ENCODE peak calls at places on chromosomes 6 and 20, in five cellular contexts. One of them, this sample, is unnamed.

GRCh38 chr6:28906674-28907073 is 17.1 kb downstream of the TRIM27 start:
- DNase-seq in K562: no peak
- DNase-seq in retinal pigment epithelial cell: no peak
- DNase-seq in fibroblast of lung: no peak
- DNase-seq in ovary: no peak
- DNase-seq in this sample: no peak

GRCh38 chr6:35260642-35261570 is 1.4 kb downstream of the ZNF76 start:
- DNase-seq in K562: no peak
- DNase-seq in retinal pigment epithelial cell: no peak
- DNase-seq in fibroblast of lung: no peak
- DNase-seq in ovary: no peak
- DNase-seq in this sample: no peak

GRCh38 chr6:34465551-34466241 is at the start of gene PACSIN1:
- DNase-seq in K562: peak
- DNase-seq in retinal pigment epithelial cell: no peak
- DNase-seq in fibroblast of lung: peak
- DNase-seq in ovary: no peak
- DNase-seq in this sample: no peak

GRCh38 chr6:122438975-122439374 is 32.6 kb downstream of the SERINC1 start:
- DNase-seq in K562: peak
- DNase-seq in retinal pigment epithelial cell: no peak
- DNase-seq in fibroblast of lung: no peak
- DNase-seq in ovary: no peak
- DNase-seq in this sample: no peak

GRCh38 chr20:63427724-63428330 is 44.6 kb downstream of the KCNQ2 start:
- DNase-seq in K562: no peak
- DNase-seq in retinal pigment epithelial cell: no peak
- DNase-seq in fibroblast of lung: no peak
- DNase-seq in ovary: no peak
- DNase-seq in this sample: no peak

GRCh38 chr20:42901689-42902518 is 287.8 kb downstream of the PTPRT start:
- DNase-seq in K562: no peak
- DNase-seq in retinal pigment epithelial cell: no peak
- DNase-seq in fibroblast of lung: no peak
- DNase-seq in ovary: no peak
- DNase-seq in this sample: no peak

GRCh38 chr6:133130863-133131262 is 110.3 kb upstream of the EYA4 start:
- DNase-seq in K562: no peak
- DNase-seq in retinal pigment epithelial cell: peak
- DNase-seq in fibroblast of lung: peak
- DNase-seq in ovary: no peak
- DNase-seq in this sample: peak

GRCh38 chr6:56806368-56806767 is 148.5 kb upstream of the BEND6 start:
- DNase-seq in K562: no peak
- DNase-seq in retinal pigment epithelial cell: no peak
- DNase-seq in fibroblast of lung: no peak
- DNase-seq in ovary: no peak
- DNase-seq in this sample: no peak

GRCh38 chr6:129251669-129252376 is 368.9 kb downstream of the LAMA2 start:
- DNase-seq in K562: peak
- DNase-seq in retinal pigment epithelial cell: no peak
- DNase-seq in fibroblast of lung: peak
- DNase-seq in ovary: peak
- DNase-seq in this sample: peak

GRCh38 chr6:166853371-166854325 is 102.7 kb downstream of the RNASET2 start:
- DNase-seq in K562: no peak
- DNase-seq in retinal pigment epithelial cell: no peak
- DNase-seq in fibroblast of lung: no peak
- DNase-seq in ovary: no peak
- DNase-seq in this sample: no peak

GRCh38 chr6:130968486-130968885 is 94.6 kb downstream of the EPB41L2 start:
- DNase-seq in K562: no peak
- DNase-seq in retinal pigment epithelial cell: no peak
- DNase-seq in fibroblast of lung: peak
- DNase-seq in ovary: no peak
- DNase-seq in this sample: no peak
- H3K4me3 ChIP-seq in K562: no peak
- H3K4me3 ChIP-seq in retinal pigment epithelial cell: no peak
- H3K4me3 ChIP-seq in fibroblast of lung: peak
- H3K4me3 ChIP-seq in ovary: no peak
- H3K4me3 ChIP-seq in this sample: no peak

GRCh38 chr20:45096781-45097180 is 4.1 kb downstream of the KCNS1 start:
- DNase-seq in K562: no peak
- DNase-seq in retinal pigment epithelial cell: no peak
- DNase-seq in fibroblast of lung: no peak
- DNase-seq in ovary: no peak
- DNase-seq in this sample: no peak

GRCh38 chr20:45100563-45101245 is at the start of gene KCNS1:
- DNase-seq in K562: peak
- DNase-seq in retinal pigment epithelial cell: no peak
- DNase-seq in fibroblast of lung: peak
- DNase-seq in ovary: no peak
- DNase-seq in this sample: peak

GRCh38 chr20:45095753-45096371 is 5.1 kb downstream of the KCNS1 start:
- DNase-seq in K562: peak
- DNase-seq in retinal pigment epithelial cell: no peak
- DNase-seq in fibroblast of lung: peak
- DNase-seq in ovary: peak
- DNase-seq in this sample: peak

GRCh38 chr20:45097485-45098095 is 3.3 kb downstream of the KCNS1 start:
- DNase-seq in K562: no peak
- DNase-seq in retinal pigment epithelial cell: no peak
- DNase-seq in fibroblast of lung: peak
- DNase-seq in ovary: no peak
- DNase-seq in this sample: peak

DNA sequence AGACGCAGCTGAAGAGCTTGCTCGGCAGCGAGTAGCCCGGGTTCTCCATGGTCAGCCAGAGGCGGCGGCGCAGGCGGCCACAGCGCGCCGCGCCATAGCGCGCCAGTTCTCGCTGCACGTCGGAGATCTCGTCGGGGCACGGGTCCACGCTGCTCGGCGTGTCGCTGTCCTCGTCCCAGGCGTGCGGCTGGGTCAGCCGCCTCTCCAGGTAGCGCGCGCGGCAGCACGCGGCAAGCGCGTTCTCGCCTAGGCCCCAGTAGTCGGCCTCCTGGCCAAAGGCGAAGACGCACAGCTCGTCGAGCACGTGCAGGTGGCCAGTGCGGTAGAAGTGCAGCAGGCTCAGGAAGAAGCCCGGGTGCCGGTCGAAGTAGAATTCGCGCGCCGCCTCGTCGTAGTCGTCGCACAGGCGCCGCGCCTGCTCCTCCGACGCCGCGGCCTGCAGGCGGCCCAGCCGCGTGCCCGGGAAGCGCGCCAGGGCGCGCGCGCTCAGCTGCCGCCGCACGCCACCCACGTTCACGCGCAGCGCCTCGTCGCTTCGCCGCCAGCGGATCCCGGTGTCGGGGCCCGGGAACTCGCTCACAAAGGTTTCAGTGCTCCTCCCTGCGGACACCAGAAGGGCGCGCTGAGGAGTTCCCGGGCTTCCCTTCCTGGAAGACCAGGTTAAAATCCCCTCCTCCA is 2.7 kb downstream of the KCNS1 start:
- DNase-seq in K562: no peak
- DNase-seq in retinal pigment epithelial cell: no peak
- DNase-seq in fibroblast of lung: peak
- DNase-seq in ovary: no peak
- DNase-seq in this sample: peak
- TF ChIP-seq CTCF in K562: no peak
- TF ChIP-seq CTCF in retinal pigment epithelial cell: peak
- TF ChIP-seq CTCF in fibroblast of lung: no peak
- TF ChIP-seq CTCF in ovary: no peak
- TF ChIP-seq CTCF in this sample: peak

DNA sequence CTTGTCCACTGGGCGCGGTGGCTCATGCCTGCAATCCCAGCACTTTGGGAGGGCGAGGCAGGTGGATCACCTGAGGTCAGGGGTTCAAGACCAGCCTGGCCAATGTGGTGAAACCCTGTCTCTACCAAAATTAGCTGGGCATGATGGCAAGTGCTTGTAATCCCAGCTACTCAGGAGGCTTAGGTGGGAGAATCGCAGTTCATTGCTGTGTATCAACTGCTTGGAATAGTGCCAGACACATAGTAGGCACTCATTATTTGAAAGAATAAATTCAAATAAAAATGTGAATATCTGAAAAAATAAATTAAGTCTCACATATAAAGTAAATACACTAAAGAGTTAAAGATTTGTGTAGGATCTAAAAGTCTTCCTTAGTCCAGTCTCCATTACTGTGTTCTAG is 1.9 kb downstream of the PAK1IP1 start:
- DNase-seq in K562: no peak
- DNase-seq in retinal pigment epithelial cell: no peak
- DNase-seq in fibroblast of lung: no peak
- DNase-seq in ovary: no peak
- DNase-seq in this sample: no peak
- H3K4me3 ChIP-seq in K562: peak
- H3K4me3 ChIP-seq in retinal pigment epithelial cell: no peak
- H3K4me3 ChIP-seq in fibroblast of lung: no peak
- H3K4me3 ChIP-seq in ovary: no peak
- H3K4me3 ChIP-seq in this sample: no peak

GRCh38 chr6:6699741-6700367 is 111.3 kb downstream of the LY86 start:
- DNase-seq in K562: peak
- DNase-seq in retinal pigment epithelial cell: peak
- DNase-seq in fibroblast of lung: peak
- DNase-seq in ovary: peak
- DNase-seq in this sample: peak
- TF ChIP-seq CTCF in K562: peak
- TF ChIP-seq CTCF in retinal pigment epithelial cell: peak
- TF ChIP-seq CTCF in fibroblast of lung: no peak
- TF ChIP-seq CTCF in ovary: no peak
- TF ChIP-seq CTCF in this sample: no peak

GRCh38 chr20:36051318-36052116 is 83.1 kb downstream of the CNBD2 start:
- DNase-seq in K562: peak
- DNase-seq in retinal pigment epithelial cell: no peak
- DNase-seq in fibroblast of lung: no peak
- DNase-seq in ovary: no peak
- DNase-seq in this sample: no peak
- H3K4me3 ChIP-seq in K562: peak
- H3K4me3 ChIP-seq in retinal pigment epithelial cell: peak
- H3K4me3 ChIP-seq in fibroblast of lung: peak
- H3K4me3 ChIP-seq in ovary: peak
- H3K4me3 ChIP-seq in this sample: peak

GRCh38 chr20:39112196-39112743 is 150.1 kb downstream of the DHX35 start:
- DNase-seq in K562: peak
- DNase-seq in retinal pigment epithelial cell: peak
- DNase-seq in fibroblast of lung: peak
- DNase-seq in ovary: no peak
- DNase-seq in this sample: peak
- TF ChIP-seq CTCF in K562: peak
- TF ChIP-seq CTCF in retinal pigment epithelial cell: peak
- TF ChIP-seq CTCF in fibroblast of lung: peak
- TF ChIP-seq CTCF in ovary: no peak
- TF ChIP-seq CTCF in this sample: peak

GRCh38 chr6:107293421-107293820 is 165.9 kb downstream of the PDSS2 start:
- DNase-seq in K562: no peak
- DNase-seq in retinal pigment epithelial cell: no peak
- DNase-seq in fibroblast of lung: no peak
- DNase-seq in ovary: no peak
- DNase-seq in this sample: no peak
- H3K4me3 ChIP-seq in K562: no peak
- H3K4me3 ChIP-seq in retinal pigment epithelial cell: no peak
- H3K4me3 ChIP-seq in fibroblast of lung: no peak
- H3K4me3 ChIP-seq in ovary: no peak
- H3K4me3 ChIP-seq in this sample: no peak